ENCODE peak calls at places on chromosomes 13 and 19, in seven cellular contexts. Z, K, M, D, Y, R and A are unnamed samples.

GRCh38 chr13:37627428-37627827 is 28.9 kb upstream of the POSTN start:
- DNase-seq in M (no peak), Z (no peak), R (no peak), Y (no peak), D (no peak), K (no peak), A (no peak)

GRCh38 chr19:28289294-28290063 is 923.5 kb downstream of the UQCRFS1 start:
- DNase-seq in Y (peak; percentile 89), D (no peak), Z (no peak), R (no peak), M (no peak), K (peak; percentile 18), A (peak; percentile 1)

GRCh38 chr13:23025848-23026608 is 154.8 kb upstream of the SGCG start:
- DNase-seq in Y (no peak), K (no peak), D (no peak), R (no peak), M (no peak), Z (no peak), A (no peak)

GRCh38 chr19:850221-850978 is 1.7 kb upstream of the ELANE start:
- DNase-seq in Z (peak; percentile 81), K (no peak), Y (peak; percentile 91), M (peak; percentile 57), D (no peak), R (peak; percentile 21), A (peak; percentile 98)

GRCh38 chr19:49924004-49924880 is 4.8 kb upstream of the ATF5 start:
- DNase-seq in Y (no peak), Z (no peak), K (no peak), R (peak; percentile 91), D (no peak), M (no peak), A (peak; percentile 4)

GRCh38 chr13:98508280-98509074 is 68.4 kb downstream of the STK24 start:
- DNase-seq in Y (peak; percentile 91), M (no peak), Z (peak; percentile 79), K (peak; percentile 60), R (no peak), D (no peak), A (peak; percentile 66)

GRCh38 chr13:49976314-49977258 is 20.3 kb upstream of the TRIM13 start:
- DNase-seq in K (peak; percentile 69), Y (peak; percentile 78), M (peak; percentile 60), R (peak; percentile 70), D (no peak), Z (peak; percentile 70), A (peak; percentile 87)

GRCh38 chr13:74767031-74767430 is 632.8 kb upstream of the KLF12 start:
- DNase-seq in D (no peak), R (no peak), Z (peak; percentile 66), K (peak; percentile 63), Y (peak; percentile 74), M (no peak), A (peak; percentile 86)

GRCh38 chr19:29143183-29143582 is 69.8 kb downstream of the UQCRFS1 start:
- DNase-seq in D (no peak), Y (no peak), K (no peak), M (no peak), Z (no peak), R (no peak), A (no peak)

GRCh38 chr19:2016041-2016807 is 710 bp upstream of the BTBD2 start:
- DNase-seq in R (peak; percentile 80), D (no peak), Z (peak; percentile 81), K (peak; percentile 66), M (peak; percentile 84), Y (peak; percentile 73), A (peak; percentile 90)

GRCh38 chr19:49581007-49581508 is at the start of gene PRRG2:
- DNase-seq in Y (no peak), D (no peak), R (no peak), K (peak; percentile 69), M (peak; percentile 3), Z (no peak), A (no peak)

GRCh38 chr13:41543664-41544300 is 86.4 kb downstream of the RGCC start:
- DNase-seq in Z (no peak), D (no peak), M (no peak), K (no peak), Y (no peak), R (no peak), A (no peak)

GRCh38 chr19:37905936-37906867 is at the start of gene WDR87:
- DNase-seq in K (peak; percentile 31), Y (peak; percentile 24), Z (no peak), R (no peak), D (no peak), M (peak; percentile 55), A (peak; percentile 9)

GRCh38 chr19:58021541-58022282 is 12.1 kb upstream of the ZSCAN1 start:
- DNase-seq in K (peak; percentile 9), M (peak; percentile 58), D (no peak), Z (peak; percentile 40), R (peak; percentile 75), Y (peak; percentile 73), A (peak; percentile 45)
- H3K9me3 ChIP-seq in K (peaks cover 35% of the 10 kb centered on the region), M (no peaks in the 10 kb centered on the region), D (no peaks in the 10 kb centered on the region), Z (peaks cover 33% of the 10 kb centered on the region), R (peaks cover 3% of the 10 kb centered on the region), Y (no peaks in the 10 kb centered on the region), A (no peaks in the 10 kb centered on the region)

GRCh38 chr19:57002765-57003164 is 117.0 kb upstream of the USP29 start:
- DNase-seq in R (no peak), D (no peak), K (no peak), M (no peak), Y (no peak), Z (no peak), A (no peak)
- H3K9ac ChIP-seq in R (no peak overlapping the region), D (no peak overlapping the region), K (no peak overlapping the region), M (no peak overlapping the region), Y (no peak overlapping the region), Z (no peak overlapping the region), A (no peak overlapping the region)

DNA sequence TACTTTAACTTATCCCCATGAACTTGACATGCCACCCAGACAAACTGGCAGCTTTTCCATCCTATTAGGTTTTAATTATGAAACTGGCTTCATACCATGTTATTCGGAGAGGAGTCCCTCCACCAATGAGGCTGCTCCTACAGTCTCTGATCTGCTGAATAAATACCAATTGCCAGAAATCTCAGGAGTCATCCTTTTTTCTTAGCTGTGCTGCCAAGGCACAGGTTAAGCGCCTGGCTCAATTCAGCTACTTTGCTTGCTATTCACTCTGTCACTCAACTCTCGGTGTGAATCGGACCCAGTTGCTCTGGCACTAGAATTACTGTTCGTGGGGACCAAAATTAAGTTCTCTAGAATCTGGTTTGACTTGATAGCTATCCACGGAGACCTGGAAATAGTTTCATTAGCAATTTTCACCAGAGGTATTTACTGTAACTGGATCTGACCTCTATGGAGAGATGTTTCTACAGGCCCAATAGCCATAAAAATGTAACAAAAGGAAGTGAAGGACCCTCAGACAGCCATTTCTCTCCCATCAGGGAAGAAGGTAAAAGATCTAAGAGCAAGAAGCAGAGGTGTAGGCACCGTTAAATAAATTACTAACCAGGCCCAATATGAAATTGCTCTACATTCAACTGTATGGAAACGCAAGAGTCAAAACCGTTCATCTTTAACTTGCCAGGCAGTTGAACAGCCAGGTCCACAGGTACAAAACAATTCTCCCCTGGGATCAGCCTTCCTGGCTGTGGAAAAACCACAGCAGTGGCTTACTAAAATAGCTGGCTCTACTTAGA is 5.4 kb downstream of the ZC3H4 start:
- DNase-seq in Y (peak; percentile 55), Z (peak; percentile 29), R (no peak), M (no peak), K (peak; percentile 50), D (no peak), A (no peak)
- H3K4me3 ChIP-seq in Y (peak overlapping the region; percentile 78), Z (no peak overlapping the region), R (no peak overlapping the region), M (peak overlapping the region; percentile 10), K (no peak overlapping the region), D (no peak overlapping the region), A (no peak overlapping the region)

DNA sequence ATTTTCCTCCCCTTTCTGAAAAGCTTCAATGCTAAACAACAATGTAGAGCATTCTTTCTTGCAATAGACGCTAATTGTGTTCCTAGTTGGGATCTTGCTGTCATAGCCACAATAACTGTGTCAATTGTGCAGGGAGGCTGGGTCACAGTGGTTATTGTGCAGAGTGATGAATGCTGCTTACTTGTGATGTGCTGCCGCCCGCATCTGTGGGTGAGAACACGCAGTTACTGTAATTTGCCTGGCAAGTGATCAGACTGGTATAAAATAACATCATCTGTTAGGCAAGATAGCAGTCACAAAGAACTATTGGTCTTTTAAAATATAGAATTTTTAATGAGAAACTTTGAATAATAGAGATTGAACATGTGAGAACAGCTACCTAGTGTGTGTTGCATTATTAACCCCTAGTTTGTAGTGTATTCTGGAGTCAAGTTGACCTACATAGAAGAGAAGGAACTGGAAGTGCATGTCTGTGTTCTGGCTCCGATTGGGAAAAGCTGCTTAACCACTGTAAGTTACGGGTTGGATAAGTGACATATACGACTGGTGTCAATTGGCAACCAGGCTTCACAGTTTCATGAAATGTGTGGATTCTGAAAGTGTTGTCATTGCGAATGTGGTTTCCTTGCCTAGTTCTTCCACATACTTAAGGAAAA is 43.6 kb downstream of the SLAIN1 start:
- DNase-seq in M (no peak), Y (no peak), R (no peak), D (no peak), Z (no peak), K (no peak), A (no peak)
- H3K9me3 ChIP-seq in M (no peaks in the 10 kb centered on the region), Y (no peaks in the 10 kb centered on the region), R (no peaks in the 10 kb centered on the region), D (no peaks in the 10 kb centered on the region), Z (no peaks in the 10 kb centered on the region), K (no peaks in the 10 kb centered on the region), A (no peaks in the 10 kb centered on the region)

GRCh38 chr13:32073180-32073864 is 41.7 kb downstream of the FRY start:
- DNase-seq in Z (no peak), Y (no peak), D (no peak), K (no peak), R (no peak), M (no peak), A (no peak)

GRCh38 chr13:32067149-32067961 is 35.8 kb downstream of the FRY start:
- DNase-seq in R (no peak), D (no peak), Y (no peak), Z (no peak), K (no peak), M (no peak), A (no peak)

GRCh38 chr13:32063622-32064233 is 32.2 kb downstream of the FRY start:
- DNase-seq in M (no peak), D (no peak), Z (no peak), Y (no peak), R (no peak), K (no peak), A (no peak)

GRCh38 chr13:32068255-32068654 is 36.7 kb downstream of the FRY start:
- DNase-seq in K (no peak), D (no peak), Z (no peak), R (no peak), Y (no peak), M (no peak), A (no peak)
- H3K9ac ChIP-seq in K (no peak overlapping the region), D (no peak overlapping the region), Z (no peak overlapping the region), R (no peak overlapping the region), Y (no peak overlapping the region), M (no peak overlapping the region), A (no peak overlapping the region)

GRCh38 chr13:45850020-45850613 is 1.4 kb downstream of the SIAH3 start:
- DNase-seq in K (no peak), M (no peak), D (no peak), Z (no peak), Y (no peak), R (no peak), A (no peak)
- H3K4me3 ChIP-seq in K (no peak overlapping the region), M (no peak overlapping the region), D (peak overlapping the region; percentile 90), Z (no peak overlapping the region), Y (no peak overlapping the region), R (no peak overlapping the region), A (no peak overlapping the region)

DNA sequence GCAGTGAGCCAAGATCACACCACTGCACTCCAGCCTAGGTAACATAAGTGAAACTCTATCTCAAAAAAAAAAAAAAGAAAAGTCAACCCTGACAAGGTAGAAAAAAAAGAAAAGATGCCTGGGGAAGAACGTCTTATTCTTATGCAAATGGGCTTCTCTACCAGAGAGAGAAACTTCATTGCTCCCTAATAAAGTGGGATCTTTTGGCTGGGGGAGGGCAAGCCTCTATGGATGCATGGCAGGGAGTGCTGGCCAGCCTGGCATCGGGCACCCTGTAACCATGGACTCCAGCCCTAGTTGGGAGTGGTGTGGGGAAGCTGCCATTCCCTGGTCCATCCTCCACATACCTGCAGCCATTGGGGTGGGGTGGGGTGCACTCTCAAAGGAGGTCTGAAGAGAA is 30.7 kb upstream of the ZNF728 start:
- DNase-seq in K (no peak), Y (no peak), M (no peak), D (no peak), R (no peak), Z (no peak), A (no peak)
- H3K9me3 ChIP-seq in K (peaks cover 23% of the 10 kb centered on the region), Y (no peaks in the 10 kb centered on the region), M (peaks cover 1% of the 10 kb centered on the region), D (no peaks in the 10 kb centered on the region), R (no peaks in the 10 kb centered on the region), Z (peaks cover 13% of the 10 kb centered on the region), A (peaks cover 7% of the 10 kb centered on the region)